ENCODE peak calls at places on chromosomes 13 and 19, in four cellular contexts. K is IMR-90, R is H1, A is mesendoderm. N is an unnamed sample.
A peak's percentile ranks its signal among the peaks of the same experiment; 100 is the strongest.

GRCh38 chr19:13051581-13052165 is 51.0 kb downstream of the LYL1 start:
- DNase-seq in K (peak; percentile 24), R (peak; percentile 85), A (peak; percentile 79), N (peak; percentile 89)

GRCh38 chr13:113853518-113854237 is 10.2 kb downstream of the GAS6 start:
- DNase-seq in K (peak; percentile 44), R (peak; percentile 43), A (no peak), N (peak; percentile 25)

GRCh38 chr13:81872581-81872980 is 1531.7 kb upstream of the SPRY2 start:
- DNase-seq in K (no peak), R (no peak), A (peak; percentile 93), N (peak; percentile 48)

GRCh38 chr13:96141032-96141431 is 51.1 kb downstream of the HS6ST3 start:
- DNase-seq in K (peak; percentile 2), R (no peak), A (peak; percentile 40), N (no peak)

GRCh38 chr19:38395381-38396127 is 7.1 kb downstream of the SPRED3 start:
- DNase-seq in K (no peak), R (no peak), A (no peak), N (no peak)

GRCh38 chr13:66926851-66927524 is 303.1 kb downstream of the PCDH9 start:
- DNase-seq in K (peak; percentile 37), R (no peak), A (no peak), N (no peak)

GRCh38 chr19:55592391-55593090 is 6.8 kb downstream of the FIZ1 start:
- DNase-seq in K (no peak), R (peak; percentile 45), A (no peak), N (peak; percentile 66)

GRCh38 chr13:81540777-81541176 is 1199.9 kb upstream of the SPRY2 start:
- DNase-seq in K (no peak), R (no peak), A (peak; percentile 22), N (no peak)

GRCh38 chr19:5562280-5562679 is 5.5 kb downstream of the TINCR start:
- DNase-seq in K (no peak), R (no peak), A (no peak), N (no peak)

GRCh38 chr19:46610851-46611770 is 10.0 kb downstream of the CALM3 start:
- DNase-seq in K (peak; percentile 36), R (no peak), A (no peak), N (no peak)

GRCh38 chr13:21567714-21568113 is 36.3 kb downstream of the MICU2 start:
- DNase-seq in K (peak; percentile 20), R (no peak), A (no peak), N (no peak)

GRCh38 chr13:113897161-113897560 is 33.3 kb upstream of the GAS6 start:
- DNase-seq in K (peak; percentile 98), R (no peak), A (peak; percentile 34), N (no peak)

GRCh38 chr13:113881614-113882265 is 17.9 kb upstream of the GAS6 start:
- DNase-seq in K (no peak), R (no peak), A (no peak), N (no peak)

GRCh38 chr19:5707576-5708575 is 12.1 kb downstream of the LONP1 start:
- DNase-seq in K (no peak), R (no peak), A (no peak), N (no peak)

GRCh38 chr13:79837741-79838450 is 356.9 kb downstream of the NDFIP2 start:
- DNase-seq in K (peak; percentile 75), R (no peak), A (peak; percentile 49), N (no peak)

GRCh38 chr19:43625918-43626579 is 6.6 kb upstream of the ZNF428 start:
- DNase-seq in K (no peak), R (peak; percentile 79), A (peak; percentile 57), N (peak; percentile 81)

GRCh38 chr19:51480590-51480989 is 2.3 kb downstream of the CEACAM18 start:
- DNase-seq in K (no peak), R (no peak), A (peak; percentile 14), N (peak; percentile 38)

DNA sequence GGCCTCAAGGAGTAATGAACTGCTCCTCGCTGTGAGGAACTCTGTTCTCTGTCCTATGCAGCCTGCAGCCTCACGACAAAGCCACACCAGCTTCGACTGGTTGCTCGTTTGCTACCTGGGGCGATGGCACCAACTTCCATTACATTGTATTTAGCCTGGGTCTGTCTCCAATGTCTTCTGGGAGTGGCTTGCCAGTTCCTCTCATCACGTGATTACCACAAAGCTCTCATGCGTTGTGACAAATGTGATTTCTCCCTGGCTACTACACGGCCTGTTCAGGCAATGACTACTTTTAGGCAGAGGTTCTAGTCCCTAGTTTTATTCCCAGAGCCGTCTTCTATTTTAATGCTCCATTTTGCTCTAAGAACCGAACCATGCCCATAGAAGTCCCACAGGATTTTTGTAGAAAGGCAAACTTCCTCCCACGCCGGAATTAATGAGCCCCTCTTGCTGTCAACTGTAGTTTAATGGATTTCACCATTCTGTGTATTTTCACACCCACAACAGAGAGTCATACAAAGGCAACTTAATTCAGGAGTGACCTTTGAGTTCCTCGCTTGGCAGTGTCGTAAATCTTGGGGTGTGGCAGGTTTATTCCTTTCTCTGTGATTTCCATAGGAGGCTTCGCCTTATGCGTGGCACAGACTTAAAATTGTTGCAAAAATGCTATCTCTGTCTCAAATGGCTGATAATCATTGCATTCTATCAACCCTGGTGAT is 351.9 kb downstream of the EFNB2 start:
- DNase-seq in K (no peak), R (no peak), A (no peak), N (no peak)
- H3K56ac ChIP-seq in K (no peak overlapping the region), R (no peak overlapping the region), A (no peak overlapping the region), N (no peak overlapping the region)

GRCh38 chr19:39996811-39997594 is at the start of gene ZNF546:
- DNase-seq in K (peak; percentile 91), R (peak; percentile 82), A (peak; percentile 88), N (peak; percentile 83)
- H2BK120ac ChIP-seq in K (peak within 1 kb of the TSS; percentile 73), R (no peak within 1 kb of the TSS), A (no peak within 1 kb of the TSS), N (no peak within 1 kb of the TSS)

GRCh38 chr13:97328222-97328790 is 105.7 kb upstream of the RAP2A start:
- DNase-seq in K (peak; percentile 86), R (no peak), A (peak; percentile 98), N (peak; percentile 77)
- H3K18ac ChIP-seq in K (peak overlapping the region; percentile 82), R (peak overlapping the region; percentile 71), A (peak overlapping the region; percentile 51), N (peak overlapping the region; percentile 21)

GRCh38 chr19:35304036-35304435 is 12.1 kb downstream of the MAG start:
- DNase-seq in K (no peak), R (no peak), A (no peak), N (no peak)
- H3K56ac ChIP-seq in K (no peak overlapping the region), R (no peak overlapping the region), A (no peak overlapping the region), N (no peak overlapping the region)

N was measured in H9.